ENCODE peak calls at places on chromosome 11, in ten cellular contexts. F is A549, O is prostate gland, N is cardiac muscle cell, H is left ventricle myocardium inferior, Z is pancreas, V is vagina, L is colonic mucosa, I is mammary epithelial cell, Y is heart left ventricle. P is an unnamed sample. For H3K4me1, the result is how much of the 10 kb centered on the place peaks cover.

GRCh38 chr11:69918938-69919650 is 99.9 kb upstream of the FGF3 start:
- DNase-seq in F (peak), O (peak), N (peak), H (peak), Z (peak), V (no peak), L (peak), I (peak), Y (peak), P (peak)

GRCh38 chr11:12042215-12042676 is 33.8 kb upstream of the DKK3 start:
- DNase-seq in F (peak), O (no peak), N (no peak), H (no peak), Z (no peak), V (no peak), L (no peak), I (peak), Y (no peak), P (no peak)

GRCh38 chr11:132838621-132839020 is 693.7 kb downstream of the OPCML start:
- DNase-seq in F (no peak), O (no peak), N (no peak), H (no peak), Z (no peak), V (no peak), L (no peak), I (peak), Y (no peak), P (no peak)

GRCh38 chr11:42482822-42483221 is 829.0 kb upstream of the API5 start:
- DNase-seq in F (no peak), O (no peak), N (no peak), H (no peak), Z (no peak), V (no peak), L (no peak), I (peak), Y (no peak), P (no peak)

GRCh38 chr11:132357811-132358572 is 987.6 kb downstream of the NTM start:
- DNase-seq in F (no peak), O (no peak), N (no peak), H (no peak), Z (no peak), V (no peak), L (no peak), I (no peak), Y (no peak), P (no peak)

GRCh38 chr11:85627332-85627997 is at the start of gene DLG2:
- DNase-seq in F (no peak), O (peak), N (peak), H (no peak), Z (peak), V (no peak), L (peak), I (peak), Y (no peak), P (no peak)

GRCh38 chr11:90113541-90113940 is 20.9 kb upstream of the NAALAD2 start:
- DNase-seq in F (no peak), O (no peak), N (no peak), H (no peak), Z (no peak), V (no peak), L (no peak), I (no peak), Y (no peak), P (no peak)

GRCh38 chr11:118435893-118436624 is at the start of gene KMT2A:
- DNase-seq in F (peak), O (peak), N (peak), H (peak), Z (peak), V (no peak), L (peak), I (peak), Y (peak), P (peak)

GRCh38 chr11:33689089-33689488 is 11.5 kb downstream of the C11orf91 start:
- DNase-seq in F (peak), O (no peak), N (no peak), H (no peak), Z (no peak), V (no peak), L (no peak), I (peak), Y (no peak), P (no peak)

GRCh38 chr11:69646493-69647201 is 5.7 kb downstream of the CCND1 start:
- DNase-seq in F (no peak), O (no peak), N (no peak), H (no peak), Z (peak), V (no peak), L (no peak), I (no peak), Y (no peak), P (peak)

GRCh38 chr11:9172394-9172793 is 81.0 kb upstream of the SCUBE2 start:
- DNase-seq in F (no peak), O (no peak), N (no peak), H (no peak), Z (no peak), V (no peak), L (no peak), I (no peak), Y (no peak), P (no peak)

GRCh38 chr11:30960387-30960992 is 374.3 kb upstream of the MPPED2 start:
- DNase-seq in F (peak), O (no peak), N (peak), H (no peak), Z (no peak), V (no peak), L (no peak), I (no peak), Y (no peak), P (no peak)

GRCh38 chr11:110003426-110003825 is 89.8 kb upstream of the ZC3H12C start:
- DNase-seq in F (no peak), O (no peak), N (no peak), H (no peak), Z (no peak), V (no peak), L (peak), I (no peak), Y (no peak), P (no peak)

GRCh38 chr11:7353100-7353499 is 101.4 kb downstream of the SYT9 start:
- DNase-seq in F (peak), O (no peak), N (peak), H (no peak), Z (no peak), V (no peak), L (peak), I (peak), Y (no peak), P (peak)

GRCh38 chr11:122791836-122792235 is 46.5 kb upstream of the CRTAM start:
- DNase-seq in F (no peak), O (no peak), N (no peak), H (no peak), Z (no peak), V (no peak), L (no peak), I (no peak), Y (no peak), P (no peak)

GRCh38 chr11:45578286-45578685 is 87.1 kb downstream of the CHST1 start:
- DNase-seq in F (no peak), O (no peak), N (no peak), H (no peak), Z (no peak), V (no peak), L (no peak), I (no peak), Y (no peak), P (no peak)

GRCh38 chr11:134414772-134415765 is 3.0 kb upstream of the B3GAT1 start:
- DNase-seq in F (no peak), O (no peak), N (no peak), H (no peak), Z (no peak), V (no peak), L (no peak), I (no peak), Y (no peak), P (no peak)

GRCh38 chr11:12074529-12075195 is 35.7 kb upstream of the MICAL2 start:
- DNase-seq in F (peak), O (no peak), N (no peak), H (no peak), Z (no peak), V (no peak), L (no peak), I (no peak), Y (no peak), P (no peak)

GRCh38 chr11:133576351-133576750 is 44.0 kb upstream of the OPCML start:
- DNase-seq in F (no peak), O (no peak), N (no peak), H (no peak), Z (no peak), V (no peak), L (no peak), I (no peak), Y (no peak), P (no peak)

GRCh38 chr11:95100856-95101507 is 11.3 kb downstream of the ENDOD1 start:
- DNase-seq in F (no peak), O (no peak), N (no peak), H (no peak), Z (no peak), V (no peak), L (no peak), I (no peak), Y (no peak), P (no peak)

GRCh38 chr11:33863418-33864172 is 28.3 kb downstream of the LMO2 start:
- DNase-seq in F (no peak), O (no peak), N (no peak), H (no peak), Z (no peak), V (no peak), L (no peak), I (no peak), Y (no peak), P (no peak)

GRCh38 chr11:90737328-90738050 is 514.6 kb upstream of the CHORDC1 start:
- DNase-seq in F (no peak), O (no peak), N (no peak), H (no peak), Z (no peak), V (no peak), L (no peak), I (no peak), Y (no peak), P (no peak)

GRCh38 chr11:36367806-36368680 is 72.0 kb downstream of the PRR5L start:
- DNase-seq in F (no peak), O (no peak), N (no peak), H (no peak), Z (no peak), V (no peak), L (no peak), I (no peak), Y (no peak), P (no peak)

DNA sequence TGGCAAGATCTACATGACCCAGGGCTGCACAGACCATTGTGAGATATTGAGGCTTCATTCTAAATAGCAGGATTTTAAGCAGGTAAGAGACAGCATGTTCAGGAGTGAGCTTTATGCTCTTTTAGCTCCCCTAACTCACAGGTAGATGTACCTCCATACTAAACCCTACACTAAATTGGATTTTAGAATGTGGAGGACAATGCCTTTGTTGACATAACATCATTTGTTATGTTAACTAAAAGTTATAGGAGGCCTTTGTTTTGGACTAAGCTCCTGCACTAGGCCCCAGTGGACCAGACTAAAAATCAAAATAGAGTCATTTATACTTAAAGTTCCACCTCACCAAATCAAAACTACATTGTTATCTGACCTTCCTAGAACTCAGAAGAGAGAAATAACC is 6.8 kb downstream of the DDIAS start:
- DNase-seq in F (no peak), O (no peak), N (no peak), H (no peak), Z (no peak), V (no peak), L (no peak), I (no peak), Y (no peak), P (no peak)
- H3K4me1 ChIP-seq in F (under half), O (under half), N (under half), H (under half), Z (under half), V (under half), L (under half), I (under half), Y (under half), P (under half)

GRCh38 chr11:124738713-124739478 is 846 bp upstream of the NRGN start:
- DNase-seq in F (no peak), O (no peak), N (no peak), H (no peak), Z (no peak), V (no peak), L (no peak), I (no peak), Y (no peak), P (no peak)

GRCh38 chr11:124739479-124740276 is at the start of gene NRGN:
- DNase-seq in F (peak), O (peak), N (peak), H (peak), Z (peak), V (no peak), L (peak), I (peak), Y (peak), P (peak)

GRCh38 chr11:124737638-124738293 is 2.0 kb upstream of the NRGN start:
- DNase-seq in F (no peak), O (no peak), N (no peak), H (no peak), Z (no peak), V (no peak), L (no peak), I (no peak), Y (no peak), P (no peak)

GRCh38 chr11:124743050-124743449 is 3.3 kb downstream of the NRGN start:
- DNase-seq in F (no peak), O (no peak), N (no peak), H (no peak), Z (no peak), V (no peak), L (no peak), I (no peak), Y (no peak), P (no peak)

DNA sequence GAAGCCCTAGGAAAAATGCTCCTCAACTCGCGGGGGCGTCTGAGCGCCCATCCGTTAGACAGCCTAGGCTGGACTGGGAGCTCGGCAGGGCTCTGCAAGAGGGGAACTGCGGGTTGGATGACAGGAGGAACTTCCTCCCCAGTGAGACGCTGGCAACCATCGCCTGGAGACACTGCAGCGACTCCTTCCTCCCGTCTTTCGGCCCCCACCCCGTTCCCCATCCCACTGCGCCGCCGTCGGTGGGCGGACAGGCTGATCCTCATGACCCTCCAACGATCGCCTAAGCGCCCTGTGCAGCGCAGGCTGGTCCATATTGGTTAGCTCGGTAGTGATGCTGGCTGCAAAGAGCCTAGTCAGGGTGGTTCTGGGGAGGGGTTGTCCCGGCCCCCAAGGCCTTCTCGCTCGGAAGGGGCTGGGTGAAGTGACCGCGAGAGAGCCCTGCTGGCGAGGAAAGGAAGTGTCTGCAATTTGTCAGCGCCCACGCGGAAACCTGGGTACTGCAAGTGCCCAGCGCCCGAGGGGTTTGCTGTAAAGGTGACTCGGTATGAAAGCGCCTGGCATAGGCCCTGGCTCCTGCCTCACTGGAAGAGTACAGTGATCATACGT is 638 bp downstream of the NRGN start:
- DNase-seq in F (peak), O (no peak), N (no peak), H (peak), Z (no peak), V (no peak), L (no peak), I (peak), Y (peak), P (peak)
- H3K4me3 ChIP-seq in F (peak), O (peak), N (peak), H (peak), Z (peak), V (peak), L (peak), I (peak), Y (peak), P (peak)

DNA sequence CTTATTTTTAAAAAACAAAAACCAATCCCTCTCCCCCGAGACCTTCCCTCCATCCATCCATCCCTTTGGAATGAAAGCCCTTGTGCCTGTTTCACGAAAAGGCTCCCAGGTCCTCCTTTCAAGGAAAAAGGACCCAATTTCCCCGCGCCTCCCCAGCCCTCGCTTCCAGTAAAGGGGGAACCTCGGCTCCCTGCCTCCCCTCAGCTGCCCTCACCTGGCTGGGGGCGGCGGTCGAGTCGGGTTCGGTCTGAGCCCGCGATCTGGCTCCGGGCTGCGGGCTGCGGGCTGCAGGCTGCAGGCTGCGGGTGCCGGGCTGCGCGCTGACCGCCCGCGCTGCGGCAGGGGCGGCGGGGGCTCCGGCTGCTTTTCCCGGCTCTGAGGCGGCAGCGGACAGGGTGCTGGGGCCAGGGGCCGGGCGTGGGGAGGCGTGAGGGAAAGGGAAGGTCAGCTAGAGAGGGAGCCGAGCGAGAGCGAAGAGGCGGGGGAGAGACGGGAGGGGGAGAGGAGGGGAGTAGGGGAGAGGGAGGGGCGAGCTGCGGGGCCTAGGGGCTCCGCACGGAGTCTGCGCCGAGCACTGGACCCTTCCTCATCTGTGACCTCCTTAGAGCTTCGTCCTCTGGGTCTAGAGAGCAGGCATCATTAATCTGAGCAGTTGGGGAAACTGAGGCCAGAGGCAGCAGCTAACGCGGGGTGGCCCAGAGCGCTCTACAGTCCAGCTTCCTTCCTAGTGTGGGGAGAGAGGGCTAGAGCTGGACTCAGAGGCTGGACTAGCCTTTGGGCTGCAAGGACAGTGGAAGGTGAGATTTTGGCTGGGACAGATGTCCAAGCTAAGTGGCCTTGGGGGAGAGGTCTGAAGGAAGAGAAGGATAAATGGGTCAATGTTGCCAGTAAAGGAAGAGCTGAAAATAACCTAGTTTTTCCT is at the start of gene C1QTNF4:
- DNase-seq in F (no peak), O (no peak), N (peak), H (no peak), Z (no peak), V (no peak), L (no peak), I (no peak), Y (no peak), P (peak)
- H3K4me1 ChIP-seq in F (under half), O (under half), N (under half), H (under half), Z (under half), V (under half), L (under half), I (under half), Y (under half), P (under half)

GRCh38 chr11:3164540-3165151 is 464 bp downstream of the OSBPL5 start:
- DNase-seq in F (no peak), O (no peak), N (no peak), H (peak), Z (peak), V (no peak), L (no peak), I (no peak), Y (peak), P (peak)
- H3K4me3 ChIP-seq in F (peak), O (peak), N (peak), H (peak), Z (peak), V (peak), L (peak), I (peak), Y (peak), P (peak)

GRCh38 chr11:114075891-114076441 is 16.5 kb downstream of the ZBTB16 start:
- DNase-seq in F (peak), O (no peak), N (peak), H (no peak), Z (no peak), V (no peak), L (no peak), I (no peak), Y (peak), P (no peak)

GRCh38 chr11:114072978-114073377 is 13.5 kb downstream of the ZBTB16 start:
- DNase-seq in F (no peak), O (no peak), N (no peak), H (no peak), Z (no peak), V (no peak), L (no peak), I (no peak), Y (no peak), P (no peak)

GRCh38 chr11:114073506-114074381 is 14.2 kb downstream of the ZBTB16 start:
- DNase-seq in F (no peak), O (no peak), N (no peak), H (no peak), Z (no peak), V (no peak), L (no peak), I (no peak), Y (no peak), P (no peak)

GRCh38 chr11:114075343-114075610 is 15.8 kb downstream of the ZBTB16 start:
- DNase-seq in F (no peak), O (no peak), N (no peak), H (no peak), Z (no peak), V (no peak), L (no peak), I (no peak), Y (no peak), P (no peak)

DNA sequence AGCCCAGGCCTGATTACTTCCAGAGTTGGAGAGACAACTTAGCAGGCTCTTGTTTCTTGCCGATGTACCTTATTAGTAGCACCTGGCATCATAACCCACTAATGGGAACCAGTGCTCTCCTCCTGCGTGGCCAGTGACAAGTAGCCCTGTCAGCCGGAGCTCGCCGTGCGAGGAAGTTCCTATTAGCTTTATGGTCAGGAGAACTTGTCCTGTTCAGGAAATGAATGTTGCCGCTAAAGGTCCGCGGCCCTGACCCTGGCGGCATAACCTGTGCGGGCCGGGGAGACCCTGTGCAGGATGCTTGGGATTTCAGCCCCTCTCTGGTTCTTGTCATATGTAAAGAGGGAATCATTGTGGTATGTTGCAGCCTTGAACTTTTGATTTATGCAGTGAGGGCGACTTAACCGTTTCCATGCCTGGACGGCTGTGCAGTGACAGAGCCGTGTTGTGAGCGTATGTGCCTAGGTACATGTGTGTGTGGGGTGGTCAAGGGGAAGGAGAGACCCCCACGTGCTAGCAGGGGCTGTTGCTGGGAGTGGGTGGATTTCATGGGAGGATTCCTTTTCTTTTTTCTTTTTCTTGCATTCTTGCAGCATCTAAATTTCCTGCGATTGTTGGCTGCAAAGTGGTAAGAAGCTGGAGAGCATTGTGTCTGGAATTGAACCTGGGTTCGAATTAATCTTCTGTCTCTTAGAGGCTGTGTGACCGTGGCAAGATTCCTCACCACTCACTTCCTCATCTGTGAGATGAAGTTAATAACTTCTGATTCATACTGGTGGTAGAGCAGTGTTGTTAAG is 15.2 kb downstream of the ZBTB16 start:
- DNase-seq in F (no peak), O (no peak), N (no peak), H (no peak), Z (no peak), V (no peak), L (no peak), I (no peak), Y (no peak), P (no peak)
- H3K4me1 ChIP-seq in F (under half), O (under half), N (under half), H (half or more), Z (under half), V (half or more), L (under half), I (under half), Y (half or more), P (under half)

P was measured in kidney.